ENCODE peak calls at places on chromosome 21, in six cellular contexts. H is ovary, R is choroid plexus epithelial cell, B is RWPE1, M is lower lobe of right lung, K is fibroblast of mammary gland. V is an unnamed sample.

GRCh38 chr21:39467746-39468145 is 16.0 kb downstream of the SH3BGR start:
- DNase-seq in M (no peak), R (no peak), B (no peak), K (no peak), H (no peak), V (no peak)

GRCh38 chr21:41611966-41612606 is 104.1 kb upstream of the TMPRSS2 start:
- DNase-seq in B (peak), R (peak), M (no peak), H (no peak), K (peak), V (peak)

GRCh38 chr21:43832648-43833047 is 32.4 kb upstream of the AGPAT3 start:
- DNase-seq in H (no peak), R (no peak), M (no peak), K (no peak), B (no peak), V (no peak)

GRCh38 chr21:16239659-16240265 is 510.0 kb downstream of the USP25 start:
- DNase-seq in H (no peak), K (peak), B (no peak), M (no peak), R (no peak), V (peak)

GRCh38 chr21:14888202-14888601 is 176.6 kb downstream of the NRIP1 start:
- DNase-seq in K (no peak), H (no peak), R (no peak), M (no peak), B (no peak), V (no peak)

GRCh38 chr21:16775056-16775455 is 737.8 kb upstream of the CXADR start:
- DNase-seq in B (no peak), K (no peak), R (no peak), H (no peak), M (no peak), V (no peak)

GRCh38 chr21:28018741-28019669 is 973.7 kb downstream of the LTN1 start:
- DNase-seq in M (no peak), K (no peak), H (no peak), B (no peak), R (peak), V (peak)

GRCh38 chr21:29193907-29194306 is 63.5 kb downstream of the MAP3K7CL start:
- DNase-seq in H (no peak), B (no peak), R (peak), M (no peak), K (no peak), V (no peak)

GRCh38 chr21:40339050-40339449 is 471.8 kb downstream of the PCP4 start:
- DNase-seq in B (no peak), H (no peak), M (no peak), R (no peak), K (no peak), V (no peak)

GRCh38 chr21:31656199-31657095 is 3.0 kb upstream of the SOD1 start:
- DNase-seq in K (peak), M (no peak), H (no peak), R (peak), B (no peak), V (peak)

GRCh38 chr21:44497641-44498243 is 42.3 kb downstream of the KRTAP10-1 start:
- DNase-seq in K (peak), R (no peak), H (no peak), M (no peak), B (no peak), V (no peak)

GRCh38 chr21:32411366-32412161 is 942 bp upstream of the EVA1C start:
- DNase-seq in H (peak), R (peak), K (peak), B (no peak), M (peak), V (peak)

DNA sequence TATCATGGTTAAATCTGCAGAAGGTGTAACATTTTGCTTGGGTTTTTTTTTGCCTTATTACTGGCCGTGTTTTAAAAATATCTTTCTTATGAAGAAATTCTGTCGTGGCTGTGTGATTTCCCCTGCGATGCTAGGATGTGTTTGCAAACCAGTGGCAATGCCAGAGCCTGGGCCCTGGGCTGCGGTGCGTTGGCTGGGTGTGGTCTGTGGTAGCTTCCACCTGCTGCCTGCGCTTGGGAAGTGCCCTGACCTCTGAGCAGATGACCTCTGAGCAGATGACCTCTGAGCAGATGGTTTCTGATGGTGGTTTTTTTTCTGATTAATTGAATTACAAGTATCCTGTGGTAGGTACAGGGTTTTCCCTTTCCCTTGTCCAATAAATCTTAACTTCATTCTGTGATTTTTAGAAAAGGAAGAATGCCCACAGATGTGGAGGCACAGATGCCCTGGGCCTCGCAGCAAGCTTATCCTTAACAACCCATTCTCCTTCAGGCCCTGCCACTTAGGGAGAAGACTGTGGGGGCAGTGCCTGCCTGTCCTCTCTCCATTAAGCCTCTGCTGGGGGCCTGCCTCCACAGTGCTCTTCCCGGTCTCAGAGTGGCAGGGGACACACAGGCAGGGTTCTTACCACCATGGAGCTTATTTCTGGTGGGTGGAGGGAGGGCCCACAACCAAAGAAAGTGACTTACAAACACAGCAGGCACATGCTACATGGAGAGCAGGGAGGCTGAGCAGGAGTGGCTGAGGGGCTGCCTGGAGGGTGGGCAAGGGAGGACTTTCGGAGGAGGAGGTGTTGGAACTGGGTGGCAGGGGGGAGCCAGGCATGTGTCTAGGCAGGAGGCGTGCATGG is 81.7 kb downstream of the PCBP3 start:
- DNase-seq in R (no peak), H (no peak), M (no peak), K (no peak), B (no peak), V (no peak)
- TF ChIP-seq CTCF in R (no peak), H (no peak), M (no peak), K (no peak), B (no peak), V (no peak)

DNA sequence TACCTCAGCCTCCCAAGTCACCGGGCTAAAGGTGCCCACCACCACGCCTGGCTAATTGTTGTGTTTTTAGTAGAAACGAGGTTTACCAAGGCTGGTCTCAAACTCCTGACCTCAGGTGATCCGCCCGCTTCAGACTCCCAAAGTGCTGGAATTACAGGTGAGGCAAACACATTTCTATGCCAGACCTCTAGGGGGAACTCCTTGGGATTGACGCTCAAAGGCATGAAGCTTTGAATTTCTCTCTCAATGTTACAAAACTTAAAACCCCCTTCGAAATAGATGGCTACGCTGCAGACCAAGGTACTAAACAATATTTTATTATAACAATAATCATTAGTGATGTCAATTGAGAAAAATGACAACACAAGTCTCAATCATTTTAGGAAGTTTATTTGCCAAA is 330.0 kb downstream of the SETD4 start:
- DNase-seq in K (no peak), M (no peak), R (no peak), B (no peak), H (no peak), V (no peak)
- TF ChIP-seq CTCF in K (no peak), M (no peak), R (no peak), B (no peak), H (no peak), V (no peak)

DNA sequence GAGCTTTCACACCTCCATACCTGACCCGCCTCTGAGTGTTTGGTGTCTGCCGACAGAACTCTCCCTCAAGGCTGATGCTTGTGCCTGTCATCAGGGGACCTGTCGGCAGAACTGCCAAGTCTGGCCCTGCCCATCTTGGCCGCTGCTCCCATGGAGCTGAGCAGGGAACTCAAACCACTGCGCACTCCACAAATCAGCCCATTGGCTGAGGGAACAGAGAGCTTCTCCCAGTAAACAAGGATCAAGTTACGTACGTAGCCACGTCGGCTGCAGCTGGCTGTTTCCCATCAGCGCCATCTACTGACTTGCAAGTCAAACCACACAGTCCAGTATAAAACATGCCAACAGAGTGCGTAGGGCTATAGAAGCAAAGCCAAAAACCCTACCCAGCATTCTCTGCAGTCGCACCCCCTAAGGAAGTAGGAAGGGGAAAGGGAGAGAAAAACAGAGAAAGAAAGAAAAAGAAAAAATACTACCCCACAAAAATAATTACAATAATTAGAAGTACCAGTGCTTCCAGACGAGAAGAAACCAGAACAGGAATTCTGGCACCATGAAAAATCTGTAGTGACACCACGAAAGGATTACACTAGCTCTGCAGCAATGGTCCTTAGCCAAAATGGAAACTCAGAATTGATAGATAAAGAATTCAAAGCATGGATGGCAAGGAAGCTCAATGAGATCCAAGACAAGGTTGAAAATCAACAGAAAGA is 13.1 kb downstream of the KRTAP13-1 start:
- DNase-seq in R (peak), B (peak), K (peak), H (no peak), M (peak), V (peak)
- TF ChIP-seq CTCF in R (peak), B (peak), K (peak), H (no peak), M (peak), V (peak)

GRCh38 chr21:34582506-34583150 is 32.3 kb downstream of the RCAN1 start:
- DNase-seq in M (no peak), B (peak), H (no peak), R (peak), K (peak), V (peak)
- TF ChIP-seq CTCF in M (peak), B (no peak), H (no peak), R (peak), K (peak), V (peak)

DNA sequence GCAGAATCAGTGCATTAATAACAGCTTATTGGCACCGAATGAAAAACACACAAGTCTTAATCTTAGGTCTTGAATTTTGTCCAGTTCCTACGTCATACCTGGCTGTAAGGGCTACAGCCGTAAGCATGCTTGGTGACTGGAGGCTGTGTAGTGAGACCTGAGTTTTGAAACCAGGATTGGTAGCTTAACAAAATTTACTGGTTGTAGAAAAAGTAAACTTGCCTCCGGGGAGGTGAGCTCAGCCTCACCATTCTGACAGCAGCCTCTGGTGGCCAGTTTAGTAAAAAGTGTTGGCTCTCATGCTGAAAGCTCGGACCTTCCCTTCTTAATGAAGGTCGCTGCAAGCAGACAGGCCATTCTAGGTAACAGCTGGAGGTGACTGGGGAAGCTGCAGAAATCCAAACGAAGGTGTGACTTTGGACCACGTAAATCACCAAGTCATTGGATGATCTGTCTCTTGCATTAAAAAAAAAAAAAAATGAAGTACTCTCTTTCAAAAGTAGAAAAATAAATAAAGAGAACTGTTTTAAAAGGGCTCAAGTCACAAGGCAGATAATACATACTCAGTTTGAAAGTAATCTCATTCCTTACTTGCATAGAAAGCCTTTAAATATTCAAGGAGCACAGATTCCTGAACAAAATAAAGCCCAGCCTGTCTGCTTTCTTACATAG is 48.8 kb downstream of the HLCS start:
- DNase-seq in H (no peak), K (peak), R (peak), M (no peak), B (peak), V (peak)
- TF ChIP-seq CTCF in H (no peak), K (peak), R (peak), M (peak), B (peak), V (peak)

GRCh38 chr21:21101911-21102310 is 103.7 kb downstream of the NCAM2 start:
- DNase-seq in M (no peak), H (no peak), R (peak), K (peak), B (peak), V (peak)

GRCh38 chr21:21102874-21103273 is 104.7 kb downstream of the NCAM2 start:
- DNase-seq in R (no peak), B (no peak), H (no peak), K (no peak), M (no peak), V (no peak)

GRCh38 chr21:21096956-21097355 is 98.7 kb downstream of the NCAM2 start:
- DNase-seq in M (no peak), B (no peak), K (no peak), H (no peak), R (peak), V (no peak)

DNA sequence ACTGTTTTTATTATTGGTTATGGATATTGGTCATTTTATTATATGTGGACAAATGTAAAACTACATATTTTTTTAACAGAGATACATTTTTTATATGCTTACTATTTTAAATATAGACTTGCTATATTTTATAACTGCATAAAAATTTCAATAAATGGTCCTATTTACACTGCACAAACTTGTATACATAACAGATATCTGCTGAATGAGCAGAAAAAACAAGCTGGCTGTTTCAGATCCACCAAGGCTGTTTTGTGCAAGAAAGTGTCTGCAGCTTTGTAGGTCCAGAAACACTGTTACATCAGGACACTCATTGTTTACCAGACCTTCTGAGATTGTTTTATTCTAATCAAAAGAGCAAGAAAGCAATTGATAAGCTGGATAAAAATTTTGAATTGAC is 99.2 kb downstream of the NCAM2 start:
- DNase-seq in B (no peak), H (no peak), R (no peak), K (no peak), M (no peak), V (no peak)
- TF ChIP-seq CTCF in B (no peak), H (no peak), R (no peak), K (no peak), M (no peak), V (no peak)

GRCh38 chr21:19181604-19182140 is 778.1 kb upstream of the TMPRSS15 start:
- DNase-seq in K (no peak), H (no peak), R (no peak), B (no peak), M (no peak), V (no peak)
- TF ChIP-seq CTCF in K (no peak), H (no peak), R (no peak), B (no peak), M (no peak), V (no peak)

GRCh38 chr21:42618713-42619112 is 34.7 kb upstream of the PDE9A start:
- DNase-seq in K (no peak), R (no peak), M (no peak), H (no peak), B (no peak), V (no peak)
- TF ChIP-seq CTCF in K (no peak), R (no peak), M (no peak), H (no peak), B (no peak), V (no peak)

V was measured in MCF 10A.